ENCODE peak calls at places on chromosomes 12 and 14, in five cellular contexts. B, X, C, N and U are unnamed samples.
A peak's percentile ranks its signal among the peaks of the same experiment; 100 is the strongest.

GRCh38 chr12:95205685-95206084 is 11.6 kb downstream of the FGD6 start:
- DNase-seq in B (peak; percentile 62), N (no peak), X (no peak), C (no peak), U (no peak)

GRCh38 chr14:100739306-100739705 is 12.6 kb downstream of the DLK1 start:
- DNase-seq in C (no peak), N (no peak), B (no peak), X (no peak), U (no peak)

GRCh38 chr14:69048456-69048855 is 69.4 kb upstream of the ACTN1 start:
- DNase-seq in C (no peak), N (no peak), X (peak; percentile 51), B (no peak), U (no peak)

GRCh38 chr14:22482782-22483553 is 106.1 kb downstream of the DAD1 start:
- DNase-seq in X (no peak), B (no peak), C (no peak), N (no peak), U (no peak)

GRCh38 chr14:73058923-73059311 is 583 bp downstream of the RBM25 start:
- DNase-seq in C (no peak), B (no peak), N (peak; percentile 11), X (no peak), U (no peak)

GRCh38 chr12:9944404-9944803 is 12.2 kb upstream of the CLEC2A start:
- DNase-seq in C (no peak), X (no peak), N (no peak), B (no peak), U (no peak)

GRCh38 chr12:132214161-132214476 is 69.9 kb downstream of the NOC4L start:
- DNase-seq in B (no peak), N (no peak), C (no peak), X (no peak), U (no peak)

GRCh38 chr14:34711808-34712712 is 2.3 kb downstream of the CFL2 start:
- DNase-seq in N (no peak), X (no peak), C (no peak), B (no peak), U (no peak)

GRCh38 chr12:52230364-52231281 is 2.4 kb upstream of the KRT7 start:
- DNase-seq in C (peak; percentile 21), B (peak; percentile 91), N (no peak), X (no peak), U (no peak)

GRCh38 chr14:88424573-88424972 is 39.1 kb downstream of the SPATA7 start:
- DNase-seq in C (no peak), B (no peak), X (no peak), N (no peak), U (no peak)

GRCh38 chr12:120798696-120799095 is 73.1 kb downstream of the ACADS start:
- DNase-seq in X (no peak), N (no peak), B (no peak), C (no peak), U (no peak)

GRCh38 chr12:91367234-91367849 is 184.7 kb upstream of the DCN start:
- DNase-seq in B (no peak), X (no peak), C (no peak), N (no peak), U (no peak)

GRCh38 chr12:113262710-113263109 is 41.4 kb downstream of the TPCN1 start:
- DNase-seq in X (no peak), B (no peak), N (no peak), C (no peak), U (no peak)

GRCh38 chr12:90305379-90305778 is 596.7 kb upstream of the ATP2B1 start:
- DNase-seq in C (no peak), X (no peak), B (no peak), N (no peak), U (no peak)

GRCh38 chr12:91922674-91923073 is 223.0 kb downstream of the BTG1 start:
- DNase-seq in N (no peak), X (no peak), B (no peak), C (no peak), U (no peak)

GRCh38 chr12:119593578-119594398 is at the start of gene TMEM233:
- DNase-seq in N (no peak), X (no peak), C (no peak), B (no peak), U (no peak)

GRCh38 chr12:63480186-63480585 is 188.1 kb downstream of the DPY19L2 start:
- DNase-seq in N (no peak), C (no peak), B (no peak), X (no peak), U (no peak)

GRCh38 chr12:30795660-30796507 is 41.1 kb upstream of the CAPRIN2 start:
- DNase-seq in X (no peak), B (peak; percentile 52), N (no peak), C (peak; percentile 51), U (no peak)